ENCODE peak calls at places on chromosomes 2 and 18, in six cellular contexts. J, V, G, L, Q and T are unnamed samples.

GRCh38 chr18:3499498-3499897 is 49.5 kb downstream of the TGIF1 start:
- DNase-seq in J (peak; percentile 38), V (peak; percentile 20), G (no peak), L (peak; percentile 80), Q (peak; percentile 18), T (no peak)

GRCh38 chr2:191724015-191724414 is 46.1 kb downstream of the NABP1 start:
- DNase-seq in J (no peak), V (no peak), G (no peak), L (no peak), Q (no peak), T (no peak)

GRCh38 chr2:40680547-40680946 is 228.7 kb upstream of the SLC8A1 start:
- DNase-seq in J (no peak), V (no peak), G (no peak), L (no peak), Q (no peak), T (no peak)

GRCh38 chr18:80196528-80197320 is 50.6 kb downstream of the PARD6G start:
- DNase-seq in J (no peak), V (peak; percentile 85), G (no peak), L (peak; percentile 59), Q (no peak), T (no peak)

GRCh38 chr18:71304856-71305255 is 1016.0 kb downstream of the SOCS6 start:
- DNase-seq in J (no peak), V (no peak), G (no peak), L (no peak), Q (no peak), T (no peak)

GRCh38 chr2:105926960-105927678 is 182.4 kb downstream of the NCK2 start:
- DNase-seq in J (no peak), V (no peak), G (no peak), L (no peak), Q (no peak), T (peak; percentile 21)

GRCh38 chr2:199692489-199692888 is 158.5 kb downstream of the FTCDNL1 start:
- DNase-seq in J (no peak), V (peak; percentile 1), G (no peak), L (no peak), Q (no peak), T (peak; percentile 30)

GRCh38 chr18:23523429-23524212 is 20.3 kb downstream of the RMC1 start:
- DNase-seq in J (no peak), V (peak; percentile 36), G (no peak), L (no peak), Q (no peak), T (no peak)

GRCh38 chr18:41690332-41691110 is 264.5 kb upstream of the PIK3C3 start:
- DNase-seq in J (no peak), V (peak; percentile 35), G (no peak), L (no peak), Q (no peak), T (no peak)

GRCh38 chr2:116095636-116096035 is 1653.2 kb downstream of the DPP10 start:
- DNase-seq in J (no peak), V (no peak), G (no peak), L (peak; percentile 27), Q (no peak), T (no peak)

GRCh38 chr2:8953525-8953924 is 50.0 kb downstream of the MBOAT2 start:
- DNase-seq in J (no peak), V (no peak), G (no peak), L (no peak), Q (no peak), T (no peak)

GRCh38 chr2:181891966-181892794 is 650 bp downstream of the ITPRID2 start:
- DNase-seq in J (peak; percentile 39), V (peak; percentile 52), G (peak; percentile 74), L (peak; percentile 60), Q (peak; percentile 71), T (peak; percentile 72)

GRCh38 chr2:224836263-224836662 is 120.1 kb upstream of the CCDC195 start:
- DNase-seq in J (no peak), V (no peak), G (no peak), L (no peak), Q (no peak), T (no peak)

GRCh38 chr2:216004408-216005283 is 8.7 kb downstream of the MREG start:
- DNase-seq in J (no peak), V (no peak), G (no peak), L (no peak), Q (no peak), T (no peak)

GRCh38 chr18:51092097-51092496 is 62.1 kb downstream of the SMAD4 start:
- DNase-seq in J (no peak), V (no peak), G (no peak), L (no peak), Q (no peak), T (no peak)

GRCh38 chr2:220674033-220674432 is 898.1 kb downstream of the EPHA4 start:
- DNase-seq in J (no peak), V (no peak), G (no peak), L (peak; percentile 16), Q (no peak), T (no peak)

GRCh38 chr18:3960142-3960541 is 495.0 kb downstream of the DLGAP1 start:
- DNase-seq in J (no peak), V (no peak), G (no peak), L (peak; percentile 12), Q (no peak), T (no peak)

GRCh38 chr2:127857494-127857818 is 499 bp downstream of the POLR2D start:
- DNase-seq in J (peak; percentile 31), V (no peak), G (peak; percentile 20), L (peak; percentile 57), Q (peak; percentile 7), T (no peak)

GRCh38 chr2:21267232-21267835 is 143.6 kb downstream of the TDRD15 start:
- DNase-seq in J (no peak), V (peak; percentile 5), G (no peak), L (no peak), Q (no peak), T (no peak)

GRCh38 chr2:240836781-240837467 is 16.9 kb upstream of the KIF1A start:
- DNase-seq in J (no peak), V (peak; percentile 8), G (no peak), L (no peak), Q (no peak), T (no peak)

GRCh38 chr2:38892819-38893218 is 3.1 kb downstream of the ARHGEF33 start:
- DNase-seq in J (no peak), V (no peak), G (no peak), L (no peak), Q (no peak), T (no peak)

GRCh38 chr2:224022474-224022873 is 16.6 kb downstream of the SERPINE2 start:
- DNase-seq in J (no peak), V (no peak), G (no peak), L (no peak), Q (no peak), T (no peak)

GRCh38 chr2:98142106-98142815 is 55.3 kb downstream of the VWA3B start:
- DNase-seq in J (no peak), V (no peak), G (no peak), L (no peak), Q (no peak), T (no peak)

GRCh38 chr2:33511141-33511540 is 34.7 kb downstream of the RASGRP3 start:
- DNase-seq in J (no peak), V (no peak), G (no peak), L (no peak), Q (no peak), T (no peak)

GRCh38 chr2:108534577-108535379 is 508 bp downstream of the LIMS1 start:
- DNase-seq in J (peak; percentile 29), V (peak; percentile 55), G (peak; percentile 41), L (peak; percentile 46), Q (peak; percentile 64), T (peak; percentile 43)

GRCh38 chr2:112168422-112169124 is 30.4 kb downstream of the FBLN7 start:
- DNase-seq in J (no peak), V (peak; percentile 67), G (no peak), L (no peak), Q (no peak), T (peak; percentile 20)

GRCh38 chr18:22165049-22165602 is 4.3 kb upstream of the GATA6 start:
- DNase-seq in J (no peak), V (no peak), G (no peak), L (peak; percentile 63), Q (peak; percentile 60), T (no peak)

GRCh38 chr2:18752022-18752493 is 162.7 kb upstream of the NT5C1B start:
- DNase-seq in J (no peak), V (peak; percentile 85), G (no peak), L (no peak), Q (peak; percentile 33), T (peak; percentile 73)

GRCh38 chr18:53991202-53991601 is 233.3 kb downstream of the MBD2 start:
- DNase-seq in J (no peak), V (peak; percentile 88), G (no peak), L (no peak), Q (no peak), T (peak; percentile 33)

GRCh38 chr2:134668821-134669220 is 50.0 kb downstream of the TMEM163 start:
- DNase-seq in J (no peak), V (no peak), G (no peak), L (no peak), Q (no peak), T (no peak)

GRCh38 chr2:135913726-135914365 is 37.6 kb upstream of the MCM6 start:
- DNase-seq in J (no peak), V (peak; percentile 70), G (no peak), L (peak; percentile 74), Q (peak; percentile 34), T (peak; percentile 40)

GRCh38 chr2:85340034-85340892 is 12.5 kb upstream of the TGOLN2 start:
- DNase-seq in J (no peak), V (peak; percentile 30), G (no peak), L (no peak), Q (no peak), T (no peak)

GRCh38 chr2:210072922-210073509 is 70.6 kb downstream of the RPE start:
- DNase-seq in J (no peak), V (peak; percentile 79), G (no peak), L (peak; percentile 65), Q (no peak), T (peak; percentile 46)